ENCODE peak calls at places on chromosomes 11 and 22, in six cellular contexts. L is SK-N-SH, R is iPS DF 6.9, P is uterus, Y is A549, J is sigmoid colon. G is an unnamed sample.

GRCh38 chr22:45977003-45977395 is at the start of gene WNT7B:
- DNase-seq in Y (peak; percentile 87), P (no peak), J (no peak), R (no peak), L (peak; percentile 53), G (no peak)

GRCh38 chr22:47274196-47274595 is 511.7 kb downstream of the TBC1D22A start:
- DNase-seq in J (peak; percentile 56), L (no peak), Y (no peak), P (no peak), R (no peak), G (no peak)

GRCh38 chr22:45680932-45681700 is 9.5 kb downstream of the ATXN10 start:
- DNase-seq in Y (peak; percentile 42), R (no peak), J (no peak), L (no peak), P (no peak), G (no peak)

GRCh38 chr11:44880511-44880910 is 70.2 kb downstream of the TP53I11 start:
- DNase-seq in Y (no peak), J (no peak), P (no peak), L (no peak), R (no peak), G (no peak)

GRCh38 chr11:73233704-73234402 is 15.8 kb downstream of the P2RY2 start:
- DNase-seq in R (no peak), Y (no peak), J (peak; percentile 51), L (peak; percentile 33), P (peak; percentile 1), G (peak; percentile 1)

GRCh38 chr11:65917434-65918210 is 1.2 kb downstream of the C11orf68 start:
- DNase-seq in L (no peak), J (no peak), R (no peak), Y (no peak), P (peak; percentile 34), G (no peak)

GRCh38 chr11:83191491-83191890 is 2.0 kb upstream of the ANKRD42 start:
- DNase-seq in J (no peak), Y (no peak), P (no peak), R (no peak), L (no peak), G (no peak)

GRCh38 chr11:12876988-12877387 is 132.1 kb upstream of the RASSF10 start:
- DNase-seq in L (no peak), Y (no peak), P (no peak), J (no peak), R (no peak), G (no peak)

GRCh38 chr11:77879218-77879617 is 58.3 kb downstream of the AAMDC start:
- DNase-seq in P (peak; percentile 57), L (no peak), J (peak; percentile 82), Y (no peak), R (no peak), G (no peak)

GRCh38 chr11:45778341-45778740 is 26.6 kb upstream of the SLC35C1 start:
- DNase-seq in J (no peak), Y (no peak), P (no peak), L (no peak), R (no peak), G (no peak)

GRCh38 chr11:69925366-69926196 is 106.4 kb upstream of the FGF3 start:
- DNase-seq in J (peak; percentile 65), R (no peak), L (peak; percentile 68), Y (no peak), P (peak; percentile 13), G (no peak)

GRCh38 chr22:27461470-27461869 is 340.1 kb downstream of the MN1 start:
- DNase-seq in L (no peak), R (no peak), P (no peak), J (no peak), Y (peak; percentile 58), G (peak; percentile 76)

GRCh38 chr11:34251640-34251980 is 106.2 kb downstream of the ABTB2 start:
- DNase-seq in J (no peak), L (no peak), Y (no peak), P (no peak), R (no peak), G (no peak)

GRCh38 chr11:73396251-73396930 is 20.2 kb downstream of the RELT start:
- DNase-seq in R (no peak), L (no peak), J (no peak), P (no peak), Y (no peak), G (no peak)

GRCh38 chr22:28802595-28803087 is 2.3 kb upstream of the XBP1 start:
- DNase-seq in J (no peak), P (no peak), Y (no peak), R (no peak), L (no peak), G (no peak)

GRCh38 chr11:43868852-43869567 is 11.6 kb upstream of the ALKBH3 start:
- DNase-seq in Y (peak; percentile 10), P (no peak), L (no peak), J (no peak), R (no peak), G (no peak)

GRCh38 chr11:69947059-69947771 is 128.0 kb upstream of the FGF3 start:
- DNase-seq in J (no peak), Y (peak; percentile 18), L (no peak), R (no peak), P (no peak), G (no peak)

GRCh38 chr11:61860054-61860903 is 31.1 kb downstream of the FADS3 start:
- DNase-seq in L (no peak), Y (peak; percentile 42), J (peak; percentile 81), R (no peak), P (peak; percentile 82), G (no peak)

GRCh38 chr11:44987506-44987905 is 36.8 kb upstream of the TP53I11 start:
- DNase-seq in L (no peak), Y (no peak), J (peak; percentile 46), R (no peak), P (no peak), G (no peak)

GRCh38 chr11:58580311-58580710 is 1.4 kb downstream of the ZFP91 start:
- DNase-seq in R (no peak), J (no peak), P (no peak), L (no peak), Y (no peak), G (no peak)

GRCh38 chr11:2801711-2802388 is 83.7 kb downstream of the CDKN1C start:
- DNase-seq in Y (no peak), J (peak; percentile 60), R (no peak), P (peak; percentile 14), L (no peak), G (peak; percentile 7)

GRCh38 chr11:45212566-45213315 is 66.3 kb downstream of the PRDM11 start:
- DNase-seq in R (no peak), J (peak; percentile 70), Y (peak; percentile 25), L (no peak), P (no peak), G (no peak)

GRCh38 chr11:17219016-17219415 is 11.2 kb upstream of the PIK3C2A start:
- DNase-seq in P (no peak), L (no peak), J (no peak), Y (no peak), R (no peak), G (no peak)

GRCh38 chr11:23090659-23091058 is 230.4 kb upstream of the CCDC179 start:
- DNase-seq in R (no peak), P (no peak), J (no peak), Y (no peak), L (no peak), G (no peak)

GRCh38 chr22:25235547-25236290 is 16.3 kb downstream of the CRYBB2 start:
- DNase-seq in Y (peak; percentile 86), R (peak; percentile 91), J (no peak), P (peak; percentile 27), L (peak; percentile 100), G (peak; percentile 71)

GRCh38 chr22:48627203-48627602 is 1200.5 kb downstream of the BRD1 start:
- DNase-seq in P (no peak), J (no peak), L (peak; percentile 70), R (no peak), Y (no peak), G (no peak)

GRCh38 chr11:72085836-72086475 is 5.3 kb downstream of the LRRC51 start:
- DNase-seq in L (no peak), P (no peak), Y (no peak), R (no peak), J (no peak), G (no peak)

GRCh38 chr11:72088076-72088806 is 7.6 kb downstream of the LRRC51 start:
- DNase-seq in R (no peak), L (no peak), P (no peak), Y (no peak), J (no peak), G (no peak)

GRCh38 chr11:72091292-72091691 is 10.6 kb downstream of the LRRC51 start:
- DNase-seq in Y (peak; percentile 67), R (no peak), L (peak; percentile 78), P (peak; percentile 69), J (peak; percentile 83), G (peak; percentile 81)
- H3K27ac ChIP-seq in Y (no peak overlapping the region), R (no peak overlapping the region), L (no peak overlapping the region), P (peak overlapping the region; percentile 17), J (peak overlapping the region; percentile 62), G (no peak overlapping the region)

DNA sequence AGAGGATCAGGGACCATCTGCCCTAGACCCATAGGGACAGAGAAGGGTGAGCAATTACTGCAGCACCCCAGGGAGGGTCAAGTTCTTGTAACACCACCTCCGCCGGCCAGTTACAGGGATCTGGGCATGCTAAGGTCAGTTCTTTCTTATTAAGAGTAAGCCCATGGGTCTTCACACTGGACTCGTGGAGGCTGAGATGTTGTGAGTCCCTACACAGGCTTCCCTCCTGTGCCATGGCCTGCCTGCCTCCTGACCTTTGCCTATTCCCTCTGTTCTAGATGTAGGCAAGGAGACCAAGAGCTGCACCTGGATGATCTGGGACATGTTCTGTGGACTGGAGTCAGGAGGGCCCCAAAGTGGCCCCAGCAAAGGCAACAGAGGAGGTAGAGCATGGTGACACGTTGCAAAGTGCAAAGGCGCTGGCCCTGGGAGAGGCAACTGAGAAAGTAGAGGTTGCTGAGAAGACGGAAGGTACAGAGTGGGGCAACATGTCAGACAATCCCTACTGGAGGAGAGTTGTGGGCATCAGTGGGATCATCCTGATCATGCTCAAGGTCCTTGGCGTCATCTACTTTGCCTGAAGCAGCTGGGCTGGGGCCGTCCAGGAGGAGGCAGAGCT is 16.3 kb upstream of the GNAZ start:
- DNase-seq in J (no peak), Y (no peak), R (no peak), L (no peak), P (no peak), G (peak; percentile 41)
- H3K27ac ChIP-seq in J (no peak overlapping the region), Y (no peak overlapping the region), R (no peak overlapping the region), L (no peak overlapping the region), P (no peak overlapping the region), G (no peak overlapping the region)

GRCh38 chr22:40157546-40157945 is 20.2 kb upstream of the TNRC6B start:
- DNase-seq in P (no peak), R (no peak), L (no peak), J (no peak), Y (no peak), G (no peak)
- H3K27ac ChIP-seq in P (peak overlapping the region; percentile 17), R (no peak overlapping the region), L (no peak overlapping the region), J (no peak overlapping the region), Y (no peak overlapping the region), G (peak overlapping the region; percentile 94)

GRCh38 chr11:6646040-6646439 is 9.6 kb downstream of the DCHS1 start:
- DNase-seq in P (peak; percentile 57), J (peak; percentile 82), Y (no peak), L (no peak), R (no peak), G (peak; percentile 79)
- H3K27ac ChIP-seq in P (peak overlapping the region; percentile 94), J (peak overlapping the region; percentile 70), Y (no peak overlapping the region), L (peak overlapping the region; percentile 98), R (no peak overlapping the region), G (peak overlapping the region; percentile 78)

G was measured in ascending aorta.